ENCODE peak calls at places on chromosome 3, in five cellular contexts. L is adrenal gland, J is tibial artery, E is fibroblast of lung, N is mammary epithelial cell. M is an unnamed sample.

GRCh38 chr3:184568591-184568917 is 7.0 kb downstream of the EPHB3 start:
- DNase-seq in L (no peak), J (no peak), E (no peak), N (no peak), M (no peak)

GRCh38 chr3:186361612-186362408 is at the start of gene DGKG:
- DNase-seq in L (no peak), J (peak; percentile 90), E (no peak), N (peak; percentile 28), M (peak; percentile 4)

GRCh38 chr3:196246612-196247308 is 30.4 kb downstream of the SLC51A start:
- DNase-seq in L (no peak), J (no peak), E (peak; percentile 21), N (peak; percentile 92), M (peak; percentile 57)

GRCh38 chr3:114644372-114644771 is 350.5 kb downstream of the TIGIT start:
- DNase-seq in L (no peak), J (no peak), E (no peak), N (peak; percentile 67), M (no peak)

GRCh38 chr3:40079203-40079844 is 230.2 kb upstream of the EIF1B start:
- DNase-seq in L (no peak), J (no peak), E (no peak), N (peak; percentile 43), M (no peak)

GRCh38 chr3:115336836-115337235 is 189.7 kb upstream of the ZBTB20 start:
- DNase-seq in L (no peak), J (no peak), E (no peak), N (peak; percentile 47), M (no peak)

GRCh38 chr3:14481646-14482036 is 58.5 kb downstream of the GRIP2 start:
- DNase-seq in L (no peak), J (no peak), E (no peak), N (no peak), M (no peak)

GRCh38 chr3:30733681-30734080 is 127.3 kb downstream of the TGFBR2 start:
- DNase-seq in L (no peak), J (no peak), E (no peak), N (no peak), M (no peak)

GRCh38 chr3:14434105-14434504 is 31.7 kb downstream of the SLC6A6 start:
- DNase-seq in L (peak; percentile 83), J (no peak), E (peak; percentile 56), N (peak; percentile 33), M (no peak)

DNA sequence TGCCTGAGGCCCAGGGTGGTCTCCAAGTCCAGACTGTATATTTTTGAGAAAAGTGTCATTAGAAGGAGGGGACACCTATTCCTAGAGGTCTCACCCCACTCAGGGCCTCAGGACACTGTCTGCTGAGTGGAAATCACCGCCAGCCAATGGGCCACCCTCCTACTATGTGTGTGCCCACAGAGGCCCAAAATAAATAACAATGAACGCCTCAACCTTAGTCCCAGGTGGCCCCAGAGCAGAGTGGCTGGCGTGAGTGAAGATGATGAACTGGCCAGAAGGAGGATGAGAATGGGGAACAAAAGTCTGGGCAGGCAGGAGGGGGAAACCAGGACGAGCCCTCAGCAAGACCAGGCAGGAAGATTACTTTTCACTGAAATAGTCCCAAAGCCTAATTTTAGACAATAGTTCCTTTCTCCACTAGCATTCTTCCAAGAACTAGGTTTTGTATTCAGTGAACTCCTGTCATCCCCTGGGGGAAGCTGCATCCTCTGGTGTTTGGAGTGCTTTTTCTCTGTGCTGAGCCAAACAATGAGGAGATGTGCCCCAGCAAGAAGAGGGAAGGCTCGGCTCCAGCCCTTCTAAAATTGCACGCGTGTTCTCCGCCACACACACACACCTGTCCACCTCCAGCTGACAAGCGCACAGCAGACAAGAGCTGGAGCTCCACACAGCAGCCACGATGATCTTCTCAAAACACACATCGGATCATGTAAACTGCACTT is 72.3 kb downstream of the ADCY5 start:
- DNase-seq in L (peak; percentile 8), J (peak; percentile 42), E (no peak), N (no peak), M (no peak)
- H3K4me1 ChIP-seq in L (no peaks in the 10 kb centered on the region), J (peaks cover 74% of the 10 kb centered on the region), E (no peaks in the 10 kb centered on the region), N (peaks cover 15% of the 10 kb centered on the region), M (no peaks in the 10 kb centered on the region)

DNA sequence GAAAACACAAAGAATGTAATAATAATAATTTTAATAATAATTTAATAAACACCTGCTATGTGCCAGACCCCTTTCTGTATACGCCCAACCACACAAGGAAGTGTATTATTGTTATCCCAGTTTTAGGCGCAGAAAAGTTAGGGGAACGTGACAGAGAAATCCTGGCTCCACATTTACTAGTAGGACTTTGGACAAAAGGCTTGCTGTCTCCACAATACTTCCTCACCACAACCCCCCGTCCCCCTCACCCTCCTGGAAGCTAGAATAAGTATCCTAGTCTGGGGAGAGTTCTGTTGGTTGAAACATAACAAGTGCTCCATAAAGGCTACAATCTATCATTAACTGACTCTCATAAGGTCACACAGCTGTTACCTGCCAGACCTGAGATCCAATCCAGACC is 484 bp upstream of the IL17RD start:
- DNase-seq in L (no peak), J (no peak), E (no peak), N (no peak), M (no peak)
- H3K27me3 ChIP-seq in L (no peaks in the 10 kb centered on the region), J (no peaks in the 10 kb centered on the region), E (peaks cover 13% of the 10 kb centered on the region), N (no peaks in the 10 kb centered on the region), M (peaks cover 21% of the 10 kb centered on the region)

DNA sequence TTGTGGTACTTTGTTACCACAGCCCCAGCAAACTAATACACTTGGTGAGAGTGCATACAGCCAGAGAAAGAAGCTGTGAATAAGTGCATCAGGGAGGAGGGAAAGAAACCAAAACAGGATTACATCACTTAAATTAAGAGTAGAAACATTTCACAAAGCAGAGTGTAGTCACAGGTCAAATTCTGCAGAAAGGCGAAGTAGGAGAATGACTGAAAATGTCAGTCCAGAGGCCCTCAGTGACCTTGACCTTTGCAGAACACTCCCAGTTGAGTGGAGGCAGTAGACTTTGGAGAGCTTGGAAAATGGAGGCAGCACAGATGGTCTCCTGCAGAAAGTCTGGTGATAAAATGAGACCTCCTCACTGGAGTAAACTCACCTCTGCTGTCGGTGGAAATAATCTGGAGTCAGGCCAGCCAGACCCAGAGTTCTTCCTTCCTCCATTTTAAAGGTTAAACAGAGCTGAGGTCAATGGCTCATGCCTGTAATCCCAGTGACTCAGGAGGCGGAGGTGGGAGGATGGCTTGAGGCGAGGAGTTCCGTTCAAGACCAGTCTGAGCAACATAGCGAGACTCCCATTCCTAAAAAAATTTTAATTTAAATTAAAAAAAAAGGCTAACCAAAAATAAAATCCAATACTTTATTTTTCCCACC is 5.0 kb downstream of the CD86 start:
- DNase-seq in L (peak; percentile 25), J (no peak), E (no peak), N (no peak), M (no peak)
- H3K4me1 ChIP-seq in L (peaks cover 6% of the 10 kb centered on the region), J (no peaks in the 10 kb centered on the region), E (no peaks in the 10 kb centered on the region), N (no peaks in the 10 kb centered on the region), M (no peaks in the 10 kb centered on the region)

DNA sequence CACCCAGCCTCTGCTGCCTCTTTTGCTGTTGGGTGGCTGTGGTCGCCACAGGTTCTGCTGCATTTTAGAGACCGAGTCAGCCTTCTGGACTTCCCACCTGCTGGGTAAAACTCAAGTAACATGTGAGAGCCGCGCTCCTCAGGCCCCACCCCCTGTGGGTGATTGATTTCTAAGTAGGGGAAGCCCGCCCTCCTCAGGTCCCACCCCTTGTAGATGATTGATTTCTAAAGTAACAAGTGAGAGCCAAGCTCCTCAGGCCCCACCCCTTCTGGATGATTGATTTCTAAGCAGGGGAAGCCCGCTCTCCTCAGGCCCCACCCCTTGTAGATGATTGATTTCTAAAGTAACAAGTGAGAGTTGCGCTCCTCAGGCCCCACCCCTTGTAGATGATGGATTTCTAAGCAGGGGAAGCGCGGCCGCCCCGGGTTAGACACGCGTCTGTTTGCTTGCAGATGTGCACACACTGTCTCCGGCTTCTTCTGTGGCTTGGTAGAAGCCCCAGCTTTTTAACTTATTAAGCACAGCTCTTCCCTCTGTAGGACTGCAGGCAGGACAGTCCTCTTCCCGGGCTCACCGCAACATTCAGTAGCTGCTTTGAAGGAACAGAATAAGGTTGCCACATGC is 83.4 kb downstream of the FAM43A start:
- DNase-seq in L (peak; percentile 93), J (peak; percentile 92), E (peak; percentile 86), N (peak; percentile 93), M (peak; percentile 94)
- H3K27me3 ChIP-seq in L (no peaks in the 10 kb centered on the region), J (no peaks in the 10 kb centered on the region), E (peaks cover 2% of the 10 kb centered on the region), N (no peaks in the 10 kb centered on the region), M (no peaks in the 10 kb centered on the region)

GRCh38 chr3:188266581-188267274 is 112.8 kb downstream of the LPP start:
- DNase-seq in L (no peak), J (peak; percentile 86), E (peak; percentile 88), N (no peak), M (no peak)

GRCh38 chr3:188270423-188270972 is 116.5 kb downstream of the LPP start:
- DNase-seq in L (peak; percentile 40), J (no peak), E (peak; percentile 95), N (peak; percentile 62), M (no peak)

GRCh38 chr3:188268336-188268735 is 114.4 kb downstream of the LPP start:
- DNase-seq in L (no peak), J (no peak), E (no peak), N (no peak), M (no peak)

GRCh38 chr3:188267790-188268333 is 113.9 kb downstream of the LPP start:
- DNase-seq in L (no peak), J (no peak), E (no peak), N (no peak), M (no peak)

DNA sequence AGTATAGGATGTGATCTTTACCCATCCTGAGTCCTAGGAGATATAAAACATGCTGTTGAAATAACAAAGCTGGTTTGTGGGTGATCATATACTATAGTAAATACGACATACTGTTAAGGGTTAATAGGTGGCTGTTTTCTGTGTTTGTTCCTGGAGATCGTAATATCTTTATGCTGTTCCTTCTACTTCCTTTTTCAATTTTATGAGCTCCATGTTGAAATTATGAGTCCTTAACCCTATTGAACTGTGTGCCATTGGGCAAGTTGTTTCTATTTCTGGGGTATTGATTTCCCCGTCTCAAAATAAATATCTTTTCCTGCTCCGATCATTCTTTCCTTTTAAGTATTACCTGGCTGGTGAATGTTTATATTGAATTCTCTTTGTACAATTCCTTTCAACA is 115.1 kb downstream of the LPP start:
- DNase-seq in L (no peak), J (no peak), E (no peak), N (no peak), M (no peak)
- H3K4me1 ChIP-seq in L (peaks cover 52% of the 10 kb centered on the region), J (peaks cover 92% of the 10 kb centered on the region), E (peaks cover 56% of the 10 kb centered on the region), N (peaks cover 40% of the 10 kb centered on the region), M (no peaks in the 10 kb centered on the region)

DNA sequence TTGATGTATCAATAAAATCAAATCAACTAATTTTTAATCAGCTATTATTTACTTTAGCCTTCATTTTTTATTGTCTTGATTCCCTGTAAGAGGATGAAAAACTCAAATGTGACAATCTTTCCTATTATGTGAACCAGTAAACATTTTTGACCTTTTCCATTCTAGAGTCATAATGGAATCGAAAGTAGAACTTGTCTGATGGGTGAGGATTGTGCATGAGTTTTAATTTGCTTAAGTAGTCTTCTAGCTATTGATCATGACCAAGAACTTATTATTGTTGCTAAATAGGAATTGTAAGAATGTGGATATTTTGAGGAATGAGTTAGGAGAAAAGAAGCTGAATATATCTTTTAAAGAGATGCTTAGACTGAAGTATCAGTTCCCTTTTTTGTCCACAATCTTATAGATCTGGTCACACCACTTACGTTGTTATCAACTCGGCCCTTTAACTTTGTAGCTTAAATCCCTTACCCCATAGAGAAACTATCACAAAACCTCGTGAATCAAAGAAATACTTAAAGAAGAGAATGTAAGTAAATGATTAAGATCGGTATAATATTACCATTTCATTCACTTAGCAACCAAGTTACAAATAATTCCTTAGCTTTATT is 147.3 kb downstream of the TP63 start:
- DNase-seq in L (no peak), J (no peak), E (no peak), N (no peak), M (no peak)
- H3K27me3 ChIP-seq in L (no peaks in the 10 kb centered on the region), J (no peaks in the 10 kb centered on the region), E (no peaks in the 10 kb centered on the region), N (no peaks in the 10 kb centered on the region), M (no peaks in the 10 kb centered on the region)

GRCh38 chr3:53051929-53052328 is 6.1 kb upstream of the SFMBT1 start:
- DNase-seq in L (no peak), J (no peak), E (no peak), N (no peak), M (no peak)

GRCh38 chr3:53056442-53056841 is 10.6 kb upstream of the SFMBT1 start:
- DNase-seq in L (no peak), J (no peak), E (no peak), N (no peak), M (no peak)
- H3K4me1 ChIP-seq in L (no peaks in the 10 kb centered on the region), J (no peaks in the 10 kb centered on the region), E (no peaks in the 10 kb centered on the region), N (no peaks in the 10 kb centered on the region), M (no peaks in the 10 kb centered on the region)

M was measured in CD4-positive, alpha-beta memory T cell.